ENCODE peak calls at places on chromosomes 1 and 21, in nine cellular contexts. E is glomerular endothelial cell; S is left ventricle myocardium superior; H is GM19239; O is hepatocyte; V is A172; C is activated T-cell treated with anti-CD3 and anti-CD28 coated beads, Interleukin-2, amount 50 U/mL, for 72 hours; U is SK-N-DZ; Y is iris pigment epithelial cell. F is an unnamed sample.

GRCh38 chr21:31235671-31236450 is 108.2 kb downstream of the TIAM1 start:
- DNase-seq in E (no peak), S (no peak), H (no peak), O (no peak), V (peak; percentile 60), C (peak; percentile 46), U (no peak), Y (peak; percentile 53), F (no peak)

GRCh38 chr1:8370928-8371327 is 53.0 kb downstream of the SLC45A1 start:
- DNase-seq in E (no peak), S (peak; percentile 56), H (no peak), O (no peak), V (no peak), C (no peak), U (no peak), Y (no peak), F (no peak)

GRCh38 chr1:155061381-155062150 is 2.0 kb upstream of the EFNA4 start:
- DNase-seq in E (no peak), S (peak; percentile 92), H (peak; percentile 94), O (peak; percentile 92), V (peak; percentile 92), C (peak; percentile 95), U (peak; percentile 90), Y (peak; percentile 80), F (peak; percentile 96)

GRCh38 chr1:25065246-25066238 is 135.5 kb upstream of the RUNX3 start:
- DNase-seq in E (no peak), S (peak; percentile 39), H (no peak), O (no peak), V (no peak), C (no peak), U (peak; percentile 9), Y (no peak), F (no peak)

GRCh38 chr1:56868761-56869160 is 14.2 kb downstream of the C8A start:
- DNase-seq in E (no peak), S (no peak), H (no peak), O (no peak), V (no peak), C (no peak), U (no peak), Y (no peak), F (no peak)

GRCh38 chr1:206589206-206589605 is 23.1 kb downstream of the EIF2D start:
- DNase-seq in E (no peak), S (peak; percentile 49), H (no peak), O (peak; percentile 30), V (peak; percentile 84), C (no peak), U (no peak), Y (peak; percentile 96), F (no peak)

GRCh38 chr1:38179423-38179822 is 132.8 kb upstream of the POU3F1 start:
- DNase-seq in E (no peak), S (peak; percentile 73), H (no peak), O (no peak), V (no peak), C (no peak), U (no peak), Y (no peak), F (no peak)

GRCh38 chr1:214846971-214847810 is 235.3 kb upstream of the KCNK2 start:
- DNase-seq in E (no peak), S (no peak), H (no peak), O (no peak), V (no peak), C (no peak), U (no peak), Y (no peak), F (no peak)

GRCh38 chr1:78833491-78833890 is 173.0 kb downstream of the ADGRL4 start:
- DNase-seq in E (peak; percentile 66), S (no peak), H (no peak), O (no peak), V (peak; percentile 73), C (no peak), U (peak; percentile 31), Y (peak; percentile 84), F (peak; percentile 4)

GRCh38 chr1:27153927-27154358 is 982 bp downstream of the SLC9A1 start:
- DNase-seq in E (no peak), S (peak; percentile 32), H (no peak), O (no peak), V (no peak), C (no peak), U (no peak), Y (no peak), F (no peak)

GRCh38 chr1:2212542-2213491 is 15.3 kb upstream of the SKI start:
- DNase-seq in E (peak; percentile 88), S (peak; percentile 93), H (no peak), O (peak; percentile 95), V (peak; percentile 84), C (peak; percentile 61), U (peak; percentile 78), Y (peak; percentile 95), F (peak; percentile 74)

GRCh38 chr1:36814774-36815173 is 219.5 kb downstream of the GRIK3 start:
- DNase-seq in E (no peak), S (no peak), H (no peak), O (no peak), V (no peak), C (no peak), U (no peak), Y (no peak), F (no peak)

GRCh38 chr1:61776091-61776490 is 33.8 kb downstream of the PATJ start:
- DNase-seq in E (no peak), S (no peak), H (no peak), O (no peak), V (no peak), C (no peak), U (no peak), Y (no peak), F (no peak)

GRCh38 chr1:156709743-156710489 is 4.5 kb upstream of the CRABP2 start:
- DNase-seq in E (no peak), S (peak; percentile 77), H (no peak), O (peak; percentile 59), V (peak; percentile 85), C (no peak), U (peak; percentile 71), Y (no peak), F (no peak)

GRCh38 chr1:95974586-95974985 is 740.6 kb downstream of the RWDD3 start:
- DNase-seq in E (no peak), S (no peak), H (no peak), O (no peak), V (peak; percentile 22), C (no peak), U (no peak), Y (peak; percentile 15), F (no peak)

GRCh38 chr1:235326719-235327558 is 1.0 kb downstream of the ARID4B start:
- DNase-seq in E (no peak), S (peak; percentile 54), H (no peak), O (peak; percentile 58), V (peak; percentile 30), C (peak; percentile 83), U (peak; percentile 31), Y (peak; percentile 23), F (peak; percentile 35)

GRCh38 chr1:30782361-30783243 is 25.0 kb upstream of the LAPTM5 start:
- DNase-seq in E (no peak), S (peak; percentile 73), H (peak; percentile 81), O (peak; percentile 85), V (no peak), C (peak; percentile 69), U (peak; percentile 53), Y (peak; percentile 38), F (peak; percentile 89)

GRCh38 chr1:170360601-170361000 is 171.4 kb upstream of the GORAB start:
- DNase-seq in E (no peak), S (no peak), H (no peak), O (no peak), V (peak; percentile 31), C (no peak), U (no peak), Y (no peak), F (no peak)

GRCh38 chr1:100510441-100510840 is 27.5 kb upstream of the GPR88 start:
- DNase-seq in E (no peak), S (no peak), H (no peak), O (no peak), V (no peak), C (no peak), U (peak; percentile 44), Y (no peak), F (no peak)

GRCh38 chr1:110475358-110476027 is 24.5 kb downstream of the PROK1 start:
- DNase-seq in E (no peak), S (no peak), H (no peak), O (no peak), V (no peak), C (no peak), U (no peak), Y (no peak), F (peak; percentile 18)

GRCh38 chr1:214122110-214122509 is 134.3 kb downstream of the PROX1 start:
- DNase-seq in E (no peak), S (no peak), H (no peak), O (no peak), V (no peak), C (no peak), U (no peak), Y (no peak), F (no peak)

GRCh38 chr1:7538849-7539771 is 232.0 kb upstream of the VAMP3 start:
- DNase-seq in E (no peak), S (no peak), H (no peak), O (no peak), V (no peak), C (no peak), U (no peak), Y (no peak), F (no peak)

GRCh38 chr1:32733573-32734321 is 31.2 kb upstream of the SYNC start:
- DNase-seq in E (no peak), S (peak; percentile 48), H (no peak), O (no peak), V (no peak), C (no peak), U (no peak), Y (no peak), F (no peak)

GRCh38 chr1:176949033-176949662 is 215.4 kb downstream of the ASTN1 start:
- DNase-seq in E (no peak), S (peak; percentile 70), H (peak; percentile 24), O (peak; percentile 79), V (peak; percentile 18), C (peak; percentile 14), U (peak; percentile 48), Y (peak; percentile 3), F (peak; percentile 33)

GRCh38 chr21:26096972-26097371 is 73.6 kb downstream of the APP start:
- DNase-seq in E (no peak), S (no peak), H (no peak), O (peak; percentile 11), V (no peak), C (no peak), U (no peak), Y (no peak), F (no peak)

GRCh38 chr21:34100337-34100736 is 27.0 kb downstream of the MRPS6 start:
- DNase-seq in E (no peak), S (no peak), H (no peak), O (no peak), V (no peak), C (no peak), U (no peak), Y (no peak), F (no peak)

GRCh38 chr1:193014354-193014753 is 44.8 kb downstream of the UCHL5 start:
- DNase-seq in E (no peak), S (no peak), H (no peak), O (no peak), V (no peak), C (no peak), U (no peak), Y (peak; percentile 28), F (no peak)

GRCh38 chr1:145708063-145708462 is 895 bp upstream of the PDZK1 start:
- DNase-seq in E (no peak), S (no peak), H (no peak), O (no peak), V (no peak), C (no peak), U (peak; percentile 57), Y (peak; percentile 34), F (no peak)